ENCODE peak calls at places on chromosomes 11 and 22, in four cellular contexts. J is K562, E is GM12878, L is HepG2. H is an unnamed sample.
A peak's percentile ranks its signal among the peaks of the same experiment; 100 is the strongest.

GRCh38 chr11:67304511-67305113 is 1.3 kb downstream of the SSH3 start:
- DNase-seq in L (no peak), E (no peak), J (no peak), H (no peak)

GRCh38 chr11:396511-396947 is 2.5 kb downstream of the PKP3 start:
- DNase-seq in E (no peak), L (peak; percentile 60), J (no peak), H (no peak)

GRCh38 chr22:45064313-45065268 is 54.8 kb upstream of the PHF21B start:
- DNase-seq in L (no peak), E (peak; percentile 7), J (peak; percentile 13), H (peak; percentile 87)

GRCh38 chr22:50535113-50535512 is 5.3 kb upstream of the TYMP start:
- DNase-seq in E (no peak), J (no peak), L (no peak), H (no peak)

GRCh38 chr11:126310229-126310991 is 6.5 kb downstream of the DCPS start:
- DNase-seq in J (peak; percentile 72), E (no peak), L (peak; percentile 63), H (peak; percentile 74)

GRCh38 chr11:132595711-132596111 is 936.6 kb downstream of the OPCML start:
- DNase-seq in J (no peak), E (no peak), L (no peak), H (peak; percentile 25)

GRCh38 chr22:49259870-49260615 is 567.6 kb downstream of the BRD1 start:
- DNase-seq in L (no peak), J (no peak), E (no peak), H (no peak)

GRCh38 chr11:17445240-17445795 is 31.3 kb downstream of the ABCC8 start:
- DNase-seq in J (no peak), E (no peak), L (no peak), H (no peak)

GRCh38 chr22:49763696-49764095 is 64.0 kb downstream of the BRD1 start:
- DNase-seq in L (no peak), J (no peak), E (no peak), H (no peak)

GRCh38 chr11:44505591-44506054 is 59.8 kb upstream of the CD82 start:
- DNase-seq in E (no peak), J (no peak), L (no peak), H (peak; percentile 61)

GRCh38 chr11:65593518-65594414 is 1.8 kb downstream of the KCNK7 start:
- DNase-seq in E (no peak), L (no peak), J (peak; percentile 48), H (no peak)

GRCh38 chr22:34973926-34974325 is 92.0 kb upstream of the ISX start:
- DNase-seq in E (no peak), J (no peak), L (no peak), H (no peak)

GRCh38 chr22:47810505-47811500 is 1048.4 kb downstream of the TBC1D22A start:
- DNase-seq in L (no peak), E (no peak), J (no peak), H (no peak)

GRCh38 chr11:57530215-57530595 is 349 bp downstream of the TIMM10 start:
- DNase-seq in L (no peak), E (no peak), J (no peak), H (no peak)

GRCh38 chr11:12172493-12173013 is 62.2 kb downstream of the MICAL2 start:
- DNase-seq in J (no peak), L (no peak), E (no peak), H (no peak)

GRCh38 chr11:134052395-134052987 is 16.4 kb upstream of the JAM3 start:
- DNase-seq in L (no peak), J (no peak), E (no peak), H (peak; percentile 22)

GRCh38 chr22:26314656-26315055 is 114.4 kb upstream of the ASPHD2 start:
- DNase-seq in J (no peak), E (no peak), L (no peak), H (no peak)

GRCh38 chr11:67274768-67275605 is 8.7 kb downstream of the GRK2 start:
- DNase-seq in E (no peak), L (no peak), J (no peak), H (no peak)

GRCh38 chr11:95359323-95359656 is 128.3 kb upstream of the SESN3 start:
- DNase-seq in E (no peak), L (no peak), J (no peak), H (no peak)

GRCh38 chr11:65021509-65021908 is 5.7 kb upstream of the SNX15 start:
- DNase-seq in L (no peak), E (no peak), J (no peak), H (no peak)

GRCh38 chr11:28625532-28625931 is 517.3 kb downstream of the METTL15 start:
- DNase-seq in E (no peak), J (no peak), L (no peak), H (no peak)

GRCh38 chr22:17366830-17367229 is 2.4 kb upstream of the CECR2 start:
- DNase-seq in E (no peak), J (peak; percentile 63), L (no peak), H (no peak)

GRCh38 chr11:68436985-68437926 is 23.3 kb upstream of the PPP6R3 start:
- DNase-seq in L (no peak), J (peak; percentile 67), E (no peak), H (peak; percentile 72)

GRCh38 chr11:6418958-6419611 is at the start of gene APBB1:
- DNase-seq in E (no peak), L (no peak), J (peak; percentile 91), H (peak; percentile 48)

GRCh38 chr11:64935634-64936081 is at the start of gene GPHA2:
- DNase-seq in J (peak; percentile 52), E (no peak), L (peak; percentile 68), H (no peak)

GRCh38 chr11:76658651-76659650 is 11.6 kb downstream of the LRRC32 start:
- DNase-seq in L (no peak), E (no peak), J (no peak), H (no peak)

GRCh38 chr11:1547467-1548098 is 24.5 kb downstream of the DUSP8 start:
- DNase-seq in J (no peak), L (no peak), E (no peak), H (no peak)

GRCh38 chr11:1545432-1545831 is 26.6 kb downstream of the DUSP8 start:
- DNase-seq in E (no peak), L (no peak), J (no peak), H (no peak)

GRCh38 chr11:1546077-1546535 is 26.0 kb downstream of the DUSP8 start:
- DNase-seq in L (no peak), E (no peak), J (no peak), H (no peak)

GRCh38 chr11:1548221-1549070 is 23.6 kb downstream of the DUSP8 start:
- DNase-seq in E (no peak), J (peak; percentile 49), L (no peak), H (peak; percentile 42)

DNA sequence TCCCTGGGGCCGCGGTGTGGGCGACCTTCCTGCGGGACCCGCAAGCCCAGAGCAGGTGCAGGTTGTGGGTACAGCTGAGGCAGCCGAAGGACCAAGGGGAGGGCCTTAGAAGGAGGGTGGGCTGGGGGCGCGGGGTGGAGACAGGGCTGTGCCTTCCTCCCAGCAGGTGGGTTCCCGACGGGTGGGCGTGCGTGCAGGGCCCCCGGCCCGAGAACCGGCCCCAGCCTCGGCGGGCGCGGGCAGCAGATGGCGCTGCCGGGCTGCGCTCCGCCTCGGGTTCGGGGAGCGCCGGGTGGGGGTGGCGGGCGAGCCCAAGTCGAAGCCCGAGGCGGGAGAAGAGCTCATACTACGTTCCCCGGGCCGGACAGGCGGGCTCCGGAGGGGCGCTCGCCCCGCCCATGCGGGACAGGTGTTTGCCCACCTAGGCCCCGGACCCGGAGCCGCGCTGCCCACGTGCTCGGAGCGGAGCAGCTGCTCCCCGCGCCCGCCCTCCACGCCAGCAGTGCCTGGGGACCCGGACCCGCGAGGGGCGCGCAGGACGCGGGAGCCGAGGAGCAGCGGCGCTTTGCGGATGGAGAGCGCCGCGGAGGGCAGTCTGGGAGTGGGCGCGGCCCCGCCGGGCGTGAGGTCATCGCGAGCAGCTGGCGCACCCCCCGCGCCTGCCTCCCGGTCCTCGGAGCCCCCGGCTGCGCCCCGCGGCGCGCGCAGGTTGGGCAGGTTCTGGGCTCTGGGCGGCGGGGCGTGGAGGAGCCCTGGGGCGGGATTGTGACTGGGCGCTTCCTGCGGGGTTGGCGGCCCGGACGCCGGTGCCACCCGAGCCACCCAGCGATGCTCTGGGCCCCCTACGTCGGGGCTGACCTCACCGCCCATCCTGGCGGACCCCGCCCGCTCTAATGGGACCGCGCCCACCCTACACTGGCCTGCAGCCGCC is 25.3 kb downstream of the DUSP8 start:
- DNase-seq in J (peak; percentile 90), L (no peak), E (no peak), H (peak; percentile 21)
- TF ChIP-seq BHLHE40 in J (peak; percentile 18), L (no peak), E (peak; percentile 43), H (no peak)

DNA sequence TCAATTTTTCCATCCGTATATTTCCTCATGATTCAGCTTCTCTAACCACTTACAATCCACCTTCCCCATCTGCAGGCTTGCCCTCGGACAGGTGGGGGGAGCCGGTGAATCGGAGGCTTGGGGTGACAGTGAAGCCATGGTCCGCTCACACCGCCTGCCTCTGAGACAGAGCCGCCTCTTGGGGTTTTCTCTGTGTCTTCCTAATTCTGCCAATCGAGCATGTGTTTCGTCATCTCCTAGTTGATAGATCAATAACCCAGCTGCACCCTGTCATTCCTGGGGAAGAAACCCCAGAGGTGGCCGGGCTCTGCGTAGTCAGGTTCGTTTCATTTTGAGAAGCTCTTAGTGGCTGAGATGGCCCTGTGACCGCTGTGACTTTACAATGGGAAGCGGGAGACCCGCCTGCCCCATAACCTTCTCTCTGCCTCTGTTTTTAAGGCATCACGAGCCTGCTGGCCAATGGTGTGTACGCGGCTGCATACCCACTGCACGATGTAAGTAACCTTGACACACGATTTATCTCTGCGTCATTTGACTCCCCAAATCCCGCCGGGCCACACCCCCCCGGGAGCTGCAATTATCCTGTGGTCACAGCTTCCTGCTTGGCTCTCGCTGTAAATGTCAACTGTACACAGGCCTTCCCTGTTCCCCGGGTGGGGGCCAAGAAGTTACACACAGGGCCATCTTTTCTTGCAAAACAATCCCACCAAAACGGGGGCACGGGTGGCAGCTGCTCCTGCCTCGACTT is 33.3 kb downstream of the ANO1 start:
- DNase-seq in J (peak; percentile 80), L (peak; percentile 5), E (no peak), H (peak; percentile 67)
- TF ChIP-seq MXI1 in J (no peak), L (no peak), E (no peak), H (no peak)

GRCh38 chr11:129143335-129143734 is 48.8 kb downstream of the ARHGAP32 start:
- DNase-seq in J (no peak), E (no peak), L (peak; percentile 97), H (peak; percentile 99)

GRCh38 chr11:129144256-129144655 is 47.9 kb downstream of the ARHGAP32 start:
- DNase-seq in J (no peak), L (no peak), E (no peak), H (no peak)

GRCh38 chr11:129145276-129145675 is 46.8 kb downstream of the ARHGAP32 start:
- DNase-seq in J (no peak), E (no peak), L (no peak), H (no peak)

GRCh38 chr11:129146196-129146595 is 45.9 kb downstream of the ARHGAP32 start:
- DNase-seq in L (no peak), E (no peak), J (no peak), H (peak; percentile 64)

GRCh38 chr11:129141748-129142475 is 50.2 kb downstream of the ARHGAP32 start:
- DNase-seq in L (no peak), J (no peak), E (no peak), H (no peak)
- TF ChIP-seq BHLHE40 in L (no peak), J (no peak), E (no peak), H (no peak)

GRCh38 chr22:20216863-20217499 is 51.1 kb downstream of the RTN4R start:
- DNase-seq in E (no peak), L (no peak), J (no peak), H (no peak)

GRCh38 chr22:20214853-20215252 is 53.3 kb downstream of the RTN4R start:
- DNase-seq in E (no peak), L (no peak), J (no peak), H (no peak)

GRCh38 chr22:20217563-20217962 is 50.6 kb downstream of the RTN4R start:
- DNase-seq in J (no peak), L (no peak), E (no peak), H (no peak)

GRCh38 chr22:20213833-20214708 is 54.0 kb downstream of the RTN4R start:
- DNase-seq in E (no peak), L (no peak), J (no peak), H (no peak)

GRCh38 chr22:20215742-20216141 is 52.4 kb downstream of the RTN4R start:
- DNase-seq in J (no peak), L (no peak), E (no peak), H (no peak)
- TF ChIP-seq MXI1 in J (no peak), L (no peak), E (no peak), H (no peak)